ENCODE peak calls at places on chromosomes 11 and 22, in ten cellular contexts. S is PC-3, P is GM23248, N is fibroblast of lung, V is colonic mucosa, J is neural progenitor cell, Q is IMR-90, M is H1, I is H9, H is astrocyte. W is an unnamed sample.

GRCh38 chr11:61294717-61295595 is at the start of gene VWCE:
- DNase-seq in S (peak; percentile 55), P (peak; percentile 82), N (peak; percentile 51), V (peak; percentile 48), J (peak; percentile 89), Q (peak; percentile 41), M (peak; percentile 86), I (peak; percentile 83), H (peak; percentile 24), W (peak; percentile 20)

GRCh38 chr11:109728056-109728455 is 306.1 kb downstream of the C11orf87 start:
- DNase-seq in S (peak; percentile 94), P (no peak), N (no peak), V (peak; percentile 25), J (no peak), Q (no peak), M (no peak), I (no peak), H (no peak), W (peak; percentile 30)

GRCh38 chr11:111871693-111872161 is 346 bp upstream of the ALG9 start:
- DNase-seq in S (no peak), P (peak; percentile 33), N (no peak), V (no peak), J (no peak), Q (no peak), M (no peak), I (no peak), H (no peak), W (no peak)

GRCh38 chr22:25110846-25111578 is 88.6 kb upstream of the CRYBB3 start:
- DNase-seq in S (peak; percentile 71), P (peak; percentile 79), N (peak; percentile 75), V (peak; percentile 78), J (peak; percentile 91), Q (peak; percentile 67), M (peak; percentile 81), I (peak; percentile 89), H (peak; percentile 72), W (peak; percentile 87)

GRCh38 chr11:70547821-70548670 is 149.7 kb downstream of the CTTN start:
- DNase-seq in S (no peak), P (no peak), N (no peak), V (peak; percentile 51), J (no peak), Q (no peak), M (no peak), I (no peak), H (no peak), W (no peak)

GRCh38 chr11:13745165-13745564 is 76.7 kb downstream of the FAR1 start:
- DNase-seq in S (no peak), P (peak; percentile 37), N (no peak), V (no peak), J (no peak), Q (peak; percentile 2), M (no peak), I (no peak), H (no peak), W (no peak)

GRCh38 chr11:8913961-8914660 is 3.1 kb downstream of the AKIP1 start:
- DNase-seq in S (peak; percentile 41), P (peak; percentile 59), N (peak; percentile 43), V (no peak), J (peak; percentile 64), Q (peak; percentile 39), M (peak; percentile 64), I (peak; percentile 61), H (peak; percentile 47), W (peak; percentile 39)

GRCh38 chr11:118223992-118224391 is 819 bp downstream of the JAML start:
- DNase-seq in S (no peak), P (no peak), N (no peak), V (no peak), J (no peak), Q (no peak), M (no peak), I (no peak), H (no peak), W (no peak)

GRCh38 chr11:82718307-82718706 is 15.4 kb downstream of the FAM181B start:
- DNase-seq in S (peak; percentile 76), P (peak; percentile 82), N (peak; percentile 68), V (no peak), J (peak; percentile 80), Q (peak; percentile 49), M (peak; percentile 54), I (peak; percentile 50), H (peak; percentile 24), W (peak; percentile 54)

GRCh38 chr11:68448604-68449011 is 11.9 kb upstream of the PPP6R3 start:
- DNase-seq in S (no peak), P (no peak), N (no peak), V (no peak), J (no peak), Q (no peak), M (no peak), I (no peak), H (no peak), W (no peak)

GRCh38 chr11:73781303-73781702 is 6.4 kb upstream of the MRPL48 start:
- DNase-seq in S (no peak), P (no peak), N (no peak), V (no peak), J (no peak), Q (no peak), M (no peak), I (no peak), H (no peak), W (no peak)

GRCh38 chr11:110362916-110363574 is 66.6 kb upstream of the RDX start:
- DNase-seq in S (peak; percentile 72), P (no peak), N (peak; percentile 18), V (no peak), J (peak; percentile 81), Q (no peak), M (no peak), I (peak; percentile 59), H (no peak), W (no peak)

GRCh38 chr22:19756288-19757128 is 4.1 kb upstream of the TBX1 start:
- DNase-seq in S (peak; percentile 66), P (peak; percentile 61), N (no peak), V (peak; percentile 49), J (peak; percentile 74), Q (no peak), M (peak; percentile 78), I (peak; percentile 62), H (no peak), W (peak; percentile 48)

GRCh38 chr11:1224491-1225385 is 1.9 kb downstream of the MUC5B start:
- DNase-seq in S (peak; percentile 28), P (no peak), N (no peak), V (peak; percentile 84), J (peak; percentile 56), Q (no peak), M (peak; percentile 54), I (peak; percentile 70), H (no peak), W (peak; percentile 23)

GRCh38 chr22:23566716-23567475 is 13.2 kb downstream of the IGLL1 start:
- DNase-seq in S (no peak), P (no peak), N (no peak), V (no peak), J (no peak), Q (no peak), M (no peak), I (peak; percentile 33), H (no peak), W (no peak)

GRCh38 chr22:32574397-32574796 is 99.8 kb downstream of the FBXO7 start:
- DNase-seq in S (no peak), P (no peak), N (no peak), V (no peak), J (no peak), Q (no peak), M (no peak), I (no peak), H (no peak), W (peak; percentile 72)

GRCh38 chr11:58880625-58881024 is 36.1 kb upstream of the GLYATL2 start:
- DNase-seq in S (no peak), P (no peak), N (no peak), V (no peak), J (no peak), Q (no peak), M (no peak), I (no peak), H (no peak), W (no peak)

DNA sequence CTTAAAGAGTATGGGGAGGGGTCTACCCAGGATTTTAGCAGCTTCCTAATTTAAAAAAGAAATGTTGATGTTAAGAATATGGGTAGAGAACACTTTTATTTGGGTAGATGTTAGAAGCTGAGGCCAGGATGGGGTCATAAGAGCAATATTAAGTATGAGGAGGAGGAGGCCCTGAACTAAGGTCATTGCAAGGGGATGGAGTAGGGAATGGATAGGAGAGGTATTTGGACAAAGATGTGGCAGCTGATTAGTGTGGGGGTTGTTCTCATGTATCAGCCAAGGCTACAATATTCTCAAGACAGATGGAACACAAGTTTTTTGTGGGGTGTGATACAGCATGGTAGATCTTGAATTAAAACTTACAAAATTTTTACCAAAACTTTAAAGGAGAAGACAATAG is 35.7 kb upstream of the GLYATL2 start:
- DNase-seq in S (no peak), P (no peak), N (no peak), V (no peak), J (no peak), Q (no peak), M (no peak), I (no peak), H (no peak), W (no peak)
- H3K9me3 ChIP-seq in S (no peaks in the 10 kb centered on the region), P (no peaks in the 10 kb centered on the region), N (no peaks in the 10 kb centered on the region), V (no peaks in the 10 kb centered on the region), J (peaks cover 20% of the 10 kb centered on the region), Q (no peaks in the 10 kb centered on the region), M (peaks cover 21% of the 10 kb centered on the region), I (peaks cover 17% of the 10 kb centered on the region), H (no peaks in the 10 kb centered on the region), W (peaks cover 2% of the 10 kb centered on the region)

GRCh38 chr22:28942801-28943500 is 59.6 kb downstream of the ZNRF3 start:
- DNase-seq in S (no peak), P (no peak), N (no peak), V (no peak), J (peak; percentile 64), Q (no peak), M (no peak), I (no peak), H (no peak), W (no peak)
- H3K9ac ChIP-seq in S (no peak overlapping the region), P (no peak overlapping the region), N (no peak overlapping the region), V (no peak overlapping the region), J (no peak overlapping the region), Q (no peak overlapping the region), M (no peak overlapping the region), I (no peak overlapping the region), H (no peak overlapping the region), W (no peak overlapping the region)

DNA sequence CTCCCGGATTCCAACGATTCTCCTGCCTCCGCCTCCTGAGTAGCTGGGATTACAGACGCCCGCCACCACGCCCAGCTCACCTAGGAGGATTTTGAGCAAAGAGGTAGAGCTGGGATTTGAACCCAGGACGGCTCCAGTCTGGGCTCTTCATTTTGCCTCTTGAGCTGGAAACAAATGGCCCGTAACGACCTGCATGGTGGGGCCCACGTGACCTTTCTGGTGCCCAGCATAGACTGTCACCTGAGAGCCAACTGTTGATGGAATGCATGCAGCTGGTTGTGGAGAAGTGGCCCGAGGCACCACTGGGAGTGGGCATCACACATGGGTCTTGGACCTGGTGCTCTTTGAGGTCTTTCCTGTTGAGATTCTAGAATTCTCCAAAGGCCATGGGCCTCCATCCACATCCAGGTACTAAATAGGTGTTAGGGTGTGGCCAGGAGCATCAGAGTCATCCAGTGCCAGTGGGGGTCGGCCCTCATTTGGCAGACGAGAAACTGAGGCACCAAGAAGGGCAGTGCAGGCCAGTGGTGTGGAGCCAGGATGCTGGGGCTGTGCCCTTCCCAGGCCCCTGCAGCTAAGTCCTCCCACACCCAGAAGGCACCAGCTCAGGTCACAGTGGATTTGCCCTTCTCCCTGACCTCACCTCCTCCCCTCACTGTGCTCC is 3.9 kb downstream of the ATF4 start:
- DNase-seq in S (no peak), P (peak; percentile 39), N (no peak), V (no peak), J (no peak), Q (no peak), M (no peak), I (no peak), H (no peak), W (no peak)
- H3K27ac ChIP-seq in S (no peak overlapping the region), P (peak overlapping the region; percentile 96), N (no peak overlapping the region), V (peak overlapping the region; percentile 96), J (no peak overlapping the region), Q (no peak overlapping the region), M (no peak overlapping the region), I (no peak overlapping the region), H (no peak overlapping the region), W (no peak overlapping the region)

GRCh38 chr11:34288482-34288881 is 69.3 kb downstream of the ABTB2 start:
- DNase-seq in S (no peak), P (no peak), N (no peak), V (no peak), J (no peak), Q (no peak), M (no peak), I (no peak), H (no peak), W (no peak)
- H3K9me3 ChIP-seq in S (no peaks in the 10 kb centered on the region), P (no peaks in the 10 kb centered on the region), N (no peaks in the 10 kb centered on the region), V (no peaks in the 10 kb centered on the region), J (no peaks in the 10 kb centered on the region), Q (no peaks in the 10 kb centered on the region), M (no peaks in the 10 kb centered on the region), I (no peaks in the 10 kb centered on the region), H (no peaks in the 10 kb centered on the region), W (no peaks in the 10 kb centered on the region)

W was measured in mammary epithelial cell.